ENCODE peak calls at places on chromosomes 12 and 14, in six cellular contexts. One of them, this sample, is unnamed.

GRCh38 chr12:25866586-25867378 is 91.7 kb upstream of the RASSF8 start:
- DNase-seq in EL: peak
- DNase-seq in NCI-H1092 treated with DMSO at 0.1 percent for 48 hours: no peak
- DNase-seq in lower leg skin: no peak
- DNase-seq in pons: no peak
- DNase-seq in tibial artery: no peak
- DNase-seq in this sample: no peak

GRCh38 chr14:99138999-99139865 is 132.8 kb downstream of the BCL11B start:
- DNase-seq in EL: no peak
- DNase-seq in NCI-H1092 treated with DMSO at 0.1 percent for 48 hours: no peak
- DNase-seq in lower leg skin: no peak
- DNase-seq in pons: no peak
- DNase-seq in tibial artery: peak
- DNase-seq in this sample: no peak

GRCh38 chr12:89506050-89506449 is 18.5 kb downstream of the GALNT4 start:
- DNase-seq in EL: no peak
- DNase-seq in NCI-H1092 treated with DMSO at 0.1 percent for 48 hours: no peak
- DNase-seq in lower leg skin: no peak
- DNase-seq in pons: no peak
- DNase-seq in tibial artery: no peak
- DNase-seq in this sample: no peak

GRCh38 chr12:12224240-12224940 is 42.5 kb downstream of the LRP6 start:
- DNase-seq in EL: peak
- DNase-seq in NCI-H1092 treated with DMSO at 0.1 percent for 48 hours: no peak
- DNase-seq in lower leg skin: no peak
- DNase-seq in pons: no peak
- DNase-seq in tibial artery: no peak
- DNase-seq in this sample: no peak

GRCh38 chr12:44015333-44015941 is 179.6 kb downstream of the TMEM117 start:
- DNase-seq in EL: peak
- DNase-seq in NCI-H1092 treated with DMSO at 0.1 percent for 48 hours: peak
- DNase-seq in lower leg skin: no peak
- DNase-seq in pons: peak
- DNase-seq in tibial artery: no peak
- DNase-seq in this sample: no peak

GRCh38 chr12:5562581-5562980 is 130.7 kb downstream of the NTF3 start:
- DNase-seq in EL: no peak
- DNase-seq in NCI-H1092 treated with DMSO at 0.1 percent for 48 hours: no peak
- DNase-seq in lower leg skin: no peak
- DNase-seq in pons: no peak
- DNase-seq in tibial artery: no peak
- DNase-seq in this sample: no peak

GRCh38 chr12:92056290-92056689 is 89.4 kb downstream of the BTG1 start:
- DNase-seq in EL: no peak
- DNase-seq in NCI-H1092 treated with DMSO at 0.1 percent for 48 hours: no peak
- DNase-seq in lower leg skin: no peak
- DNase-seq in pons: no peak
- DNase-seq in tibial artery: no peak
- DNase-seq in this sample: no peak

GRCh38 chr14:96166475-96167223 is 38.0 kb upstream of the BDKRB2 start:
- DNase-seq in EL: peak
- DNase-seq in NCI-H1092 treated with DMSO at 0.1 percent for 48 hours: no peak
- DNase-seq in lower leg skin: no peak
- DNase-seq in pons: no peak
- DNase-seq in tibial artery: no peak
- DNase-seq in this sample: no peak

GRCh38 chr14:67722293-67722692 is 20.6 kb downstream of the RDH12 start:
- DNase-seq in EL: peak
- DNase-seq in NCI-H1092 treated with DMSO at 0.1 percent for 48 hours: peak
- DNase-seq in lower leg skin: no peak
- DNase-seq in pons: peak
- DNase-seq in tibial artery: peak
- DNase-seq in this sample: no peak

GRCh38 chr14:29814153-29815057 is 113.2 kb downstream of the PRKD1 start:
- DNase-seq in EL: no peak
- DNase-seq in NCI-H1092 treated with DMSO at 0.1 percent for 48 hours: peak
- DNase-seq in lower leg skin: no peak
- DNase-seq in pons: peak
- DNase-seq in tibial artery: no peak
- DNase-seq in this sample: no peak

GRCh38 chr12:4526923-4527546 is 11.7 kb upstream of the RAD51AP1 start:
- DNase-seq in EL: peak
- DNase-seq in NCI-H1092 treated with DMSO at 0.1 percent for 48 hours: peak
- DNase-seq in lower leg skin: no peak
- DNase-seq in pons: peak
- DNase-seq in tibial artery: no peak
- DNase-seq in this sample: no peak

GRCh38 chr12:58896278-58896677 is 24.0 kb downstream of the LRIG3 start:
- DNase-seq in EL: no peak
- DNase-seq in NCI-H1092 treated with DMSO at 0.1 percent for 48 hours: no peak
- DNase-seq in lower leg skin: no peak
- DNase-seq in pons: no peak
- DNase-seq in tibial artery: no peak
- DNase-seq in this sample: no peak

GRCh38 chr12:12019881-12020280 is 50.9 kb upstream of the BCL2L14 start:
- DNase-seq in EL: no peak
- DNase-seq in NCI-H1092 treated with DMSO at 0.1 percent for 48 hours: no peak
- DNase-seq in lower leg skin: no peak
- DNase-seq in pons: no peak
- DNase-seq in tibial artery: no peak
- DNase-seq in this sample: peak

GRCh38 chr14:68627868-68628604 is 164.8 kb downstream of the ZFP36L1 start:
- DNase-seq in EL: no peak
- DNase-seq in NCI-H1092 treated with DMSO at 0.1 percent for 48 hours: no peak
- DNase-seq in lower leg skin: no peak
- DNase-seq in pons: peak
- DNase-seq in tibial artery: peak
- DNase-seq in this sample: peak

GRCh38 chr14:53890611-53891091 is 66.0 kb downstream of the BMP4 start:
- DNase-seq in EL: peak
- DNase-seq in NCI-H1092 treated with DMSO at 0.1 percent for 48 hours: no peak
- DNase-seq in lower leg skin: no peak
- DNase-seq in pons: no peak
- DNase-seq in tibial artery: no peak
- DNase-seq in this sample: no peak

GRCh38 chr12:19771858-19772257 is 332.6 kb downstream of the AEBP2 start:
- DNase-seq in EL: peak
- DNase-seq in NCI-H1092 treated with DMSO at 0.1 percent for 48 hours: no peak
- DNase-seq in lower leg skin: no peak
- DNase-seq in pons: no peak
- DNase-seq in tibial artery: no peak
- DNase-seq in this sample: no peak

GRCh38 chr12:5332521-5332920 is 99.4 kb upstream of the NTF3 start:
- DNase-seq in EL: no peak
- DNase-seq in NCI-H1092 treated with DMSO at 0.1 percent for 48 hours: no peak
- DNase-seq in lower leg skin: no peak
- DNase-seq in pons: no peak
- DNase-seq in tibial artery: no peak
- DNase-seq in this sample: no peak

GRCh38 chr14:22225526-22226133 is 363.4 kb downstream of the DAD1 start:
- DNase-seq in EL: peak
- DNase-seq in NCI-H1092 treated with DMSO at 0.1 percent for 48 hours: no peak
- DNase-seq in lower leg skin: no peak
- DNase-seq in pons: no peak
- DNase-seq in tibial artery: no peak
- DNase-seq in this sample: no peak